ENCODE peak calls at places on chromosomes 3 and 15, in four cellular contexts. X is mesendoderm, G is IMR-90, Y is mesenchymal stem cell. U is an unnamed sample. For H3K4me1, the result is how much of the 10 kb centered on the place peaks cover.

GRCh38 chr15:65519781-65520299 is 2.4 kb upstream of the DPP8 start:
- DNase-seq in X (no peak), G (no peak), Y (no peak), U (no peak)

GRCh38 chr3:51860703-51861665 is at the start of gene IQCF2:
- DNase-seq in X (no peak), G (no peak), Y (no peak), U (no peak)

GRCh38 chr15:61660579-61660978 is 399.7 kb downstream of the VPS13C start:
- DNase-seq in X (no peak), G (peak), Y (no peak), U (no peak)

GRCh38 chr3:76679510-76679909 is 360.4 kb upstream of the ROBO2 start:
- DNase-seq in X (no peak), G (no peak), Y (no peak), U (no peak)

GRCh38 chr15:64284037-64284436 is 71.9 kb downstream of the CSNK1G1 start:
- DNase-seq in X (no peak), G (peak), Y (peak), U (no peak)

GRCh38 chr3:139534444-139534812 is 5.1 kb downstream of the RBP1 start:
- DNase-seq in X (no peak), G (peak), Y (peak), U (no peak)

GRCh38 chr15:64897345-64897985 is 14.2 kb upstream of the ANKDD1A start:
- DNase-seq in X (no peak), G (peak), Y (peak), U (no peak)

GRCh38 chr3:127732303-127732702 is 59.6 kb downstream of the ABTB1 start:
- DNase-seq in X (peak), G (no peak), Y (no peak), U (peak)

GRCh38 chr3:195153121-195153520 is 117.8 kb downstream of the XXYLT1 start:
- DNase-seq in X (peak), G (peak), Y (peak), U (peak)

GRCh38 chr15:70508561-70509281 is 254.6 kb downstream of the UACA start:
- DNase-seq in X (peak), G (peak), Y (peak), U (no peak)

GRCh38 chr3:124576565-124577493 is 153.4 kb upstream of the UMPS start:
- DNase-seq in X (no peak), G (no peak), Y (no peak), U (no peak)

GRCh38 chr15:100763764-100764750 is 115.6 kb upstream of the ALDH1A3 start:
- DNase-seq in X (no peak), G (no peak), Y (no peak), U (no peak)

GRCh38 chr3:137642831-137643230 is 121.3 kb upstream of the SOX14 start:
- DNase-seq in X (peak), G (no peak), Y (no peak), U (no peak)

GRCh38 chr3:140288575-140288974 is 353.6 kb downstream of the CLSTN2 start:
- DNase-seq in X (no peak), G (no peak), Y (no peak), U (no peak)

GRCh38 chr15:72851586-72851985 is 68.0 kb upstream of the ADPGK start:
- DNase-seq in X (no peak), G (no peak), Y (no peak), U (no peak)

GRCh38 chr3:143998266-143998665 is 26.6 kb downstream of the DIPK2A start:
- DNase-seq in X (no peak), G (peak), Y (peak), U (no peak)

GRCh38 chr3:195015021-195015420 is 255.9 kb downstream of the XXYLT1 start:
- DNase-seq in X (no peak), G (no peak), Y (peak), U (no peak)

GRCh38 chr15:25481208-25481862 is 42.5 kb upstream of the UBE3A start:
- DNase-seq in X (peak), G (no peak), Y (no peak), U (peak)

GRCh38 chr3:191290311-191291025 is 38.7 kb upstream of the CCDC50 start:
- DNase-seq in X (no peak), G (no peak), Y (no peak), U (no peak)

GRCh38 chr3:188349276-188349962 is 195.5 kb downstream of the LPP start:
- DNase-seq in X (peak), G (no peak), Y (peak), U (peak)

GRCh38 chr15:52397118-52397517 is 101.5 kb upstream of the MYO5C start:
- DNase-seq in X (no peak), G (no peak), Y (no peak), U (no peak)

GRCh38 chr15:79088426-79089205 is 2.0 kb downstream of the RASGRF1 start:
- DNase-seq in X (no peak), G (no peak), Y (no peak), U (peak)

GRCh38 chr3:107845355-107846281 is 245.2 kb downstream of the CD47 start:
- DNase-seq in X (no peak), G (peak), Y (no peak), U (no peak)

GRCh38 chr3:179068779-179069530 is 2.7 kb downstream of the ZMAT3 start:
- DNase-seq in X (peak), G (peak), Y (peak), U (no peak)

GRCh38 chr3:155019576-155019975 is 60.5 kb upstream of the MME start:
- DNase-seq in X (peak), G (peak), Y (peak), U (no peak)

GRCh38 chr3:59244343-59244742 is 194.5 kb upstream of the CFAP20DC start:
- DNase-seq in X (no peak), G (no peak), Y (no peak), U (no peak)

GRCh38 chr15:67164401-67164791 is 90.1 kb downstream of the AAGAB start:
- DNase-seq in X (no peak), G (no peak), Y (peak), U (no peak)

GRCh38 chr3:30623375-30623774 is 17.0 kb downstream of the TGFBR2 start:
- DNase-seq in X (no peak), G (peak), Y (no peak), U (no peak)

GRCh38 chr3:70247955-70248354 is 64.5 kb downstream of the MDFIC2 start:
- DNase-seq in X (no peak), G (no peak), Y (no peak), U (no peak)

GRCh38 chr3:123332124-123332641 is 116.7 kb downstream of the ADCY5 start:
- DNase-seq in X (peak), G (no peak), Y (no peak), U (no peak)

GRCh38 chr3:8519774-8520448 is 18.3 kb downstream of the LMCD1 start:
- DNase-seq in X (no peak), G (no peak), Y (no peak), U (no peak)

DNA sequence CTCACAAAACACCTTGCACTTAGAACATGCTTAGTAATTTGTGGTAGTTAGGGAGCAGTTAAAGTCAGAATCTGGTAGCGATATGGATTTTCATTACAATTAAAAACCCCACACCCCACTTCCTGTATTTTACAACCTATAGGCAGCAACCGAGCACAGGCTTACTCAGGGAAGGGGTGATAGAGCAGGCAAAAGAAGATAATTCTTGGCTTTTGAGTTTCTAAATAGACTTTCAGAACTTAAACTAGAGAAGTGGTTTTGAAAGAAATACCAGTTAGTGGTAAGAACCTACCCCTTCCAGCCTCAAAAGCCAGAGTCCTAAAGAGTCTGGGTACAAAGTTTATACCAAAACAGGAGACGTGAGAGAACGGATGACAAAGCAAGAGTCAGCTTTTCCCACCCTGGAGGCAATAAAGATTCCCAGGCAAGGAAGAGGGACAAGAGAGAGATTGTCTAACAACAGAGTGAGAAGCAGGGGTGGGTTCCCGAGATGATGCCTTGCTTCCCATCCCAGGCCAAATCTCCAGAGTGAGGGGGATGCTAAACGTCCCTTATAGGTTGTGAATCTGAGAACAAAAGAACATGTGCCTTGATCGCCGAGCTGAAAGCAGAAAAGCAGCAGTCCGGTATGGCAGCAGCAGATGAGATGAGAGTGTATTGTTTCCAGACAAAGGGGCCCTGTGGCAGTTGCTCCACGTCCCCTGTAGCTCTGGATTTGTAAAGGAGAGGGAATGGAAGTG is 36.9 kb downstream of the KLHL6 start:
- DNase-seq in X (peak), G (no peak), Y (no peak), U (no peak)
- H3K4me1 ChIP-seq in X (under half), G (under half), Y (under half), U (under half)

GRCh38 chr15:68285243-68285980 is 7.9 kb downstream of the FEM1B start:
- DNase-seq in X (no peak), G (no peak), Y (no peak), U (no peak)
- H3K4me2 ChIP-seq in X (no peak), G (no peak), Y (no peak), U (no peak)

GRCh38 chr3:41794748-41795589 is 166.9 kb downstream of the ULK4 start:
- DNase-seq in X (no peak), G (no peak), Y (no peak), U (no peak)

DNA sequence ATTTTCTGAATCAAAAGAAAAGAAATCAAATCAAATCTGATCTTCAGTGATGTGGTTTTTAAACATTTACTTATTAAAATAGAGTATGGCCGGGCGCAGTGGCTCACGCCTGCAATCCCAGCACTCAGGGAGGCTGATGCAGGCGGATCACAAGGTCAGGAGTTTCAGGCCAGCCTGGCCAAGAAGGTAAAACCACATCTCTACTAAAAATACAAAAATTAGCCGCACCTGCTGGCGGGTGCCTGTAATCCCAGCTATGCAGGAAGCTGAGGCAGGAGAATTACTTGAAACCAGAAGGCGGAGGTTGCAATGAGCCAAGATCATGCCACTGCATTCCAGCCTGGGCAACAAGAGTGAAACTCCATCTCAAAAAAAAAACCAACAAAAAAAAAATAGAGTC is 169.1 kb downstream of the ULK4 start:
- DNase-seq in X (no peak), G (no peak), Y (no peak), U (no peak)
- H4K8ac ChIP-seq in X (no peak), G (no peak), Y (no peak), U (no peak)

DNA sequence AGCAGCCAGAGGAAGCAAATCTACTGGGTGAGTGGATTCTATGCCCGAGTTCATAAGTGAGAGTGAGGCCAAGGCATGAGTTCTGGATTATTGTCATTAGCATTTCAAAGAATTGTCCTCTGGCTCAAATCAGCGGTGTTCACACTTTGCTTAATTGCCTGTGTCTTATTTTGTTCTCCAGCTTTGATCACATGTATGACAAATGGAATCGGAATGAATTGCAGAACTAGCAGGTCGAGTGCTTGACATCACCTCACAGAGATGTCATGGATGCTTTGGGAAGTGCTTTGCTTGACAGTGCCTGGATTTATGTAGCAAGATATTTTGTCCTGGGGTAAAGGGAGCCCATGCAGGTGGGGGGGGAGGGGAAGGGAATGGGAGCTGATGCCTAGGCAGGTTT is 68.0 kb downstream of the SH3GL3 start:
- DNase-seq in X (peak), G (no peak), Y (no peak), U (no peak)
- H3K4me1 ChIP-seq in X (under half), G (under half), Y (under half), U (under half)

GRCh38 chr3:174156200-174156599 is 702.9 kb upstream of the NAALADL2 start:
- DNase-seq in X (no peak), G (no peak), Y (no peak), U (no peak)
- H3K4me2 ChIP-seq in X (no peak), G (no peak), Y (peak), U (no peak)

GRCh38 chr3:32868719-32869512 is 51.1 kb downstream of the TRIM71 start:
- DNase-seq in X (no peak), G (no peak), Y (no peak), U (no peak)
- H4K8ac ChIP-seq in X (no peak), G (no peak), Y (no peak), U (no peak)

DNA sequence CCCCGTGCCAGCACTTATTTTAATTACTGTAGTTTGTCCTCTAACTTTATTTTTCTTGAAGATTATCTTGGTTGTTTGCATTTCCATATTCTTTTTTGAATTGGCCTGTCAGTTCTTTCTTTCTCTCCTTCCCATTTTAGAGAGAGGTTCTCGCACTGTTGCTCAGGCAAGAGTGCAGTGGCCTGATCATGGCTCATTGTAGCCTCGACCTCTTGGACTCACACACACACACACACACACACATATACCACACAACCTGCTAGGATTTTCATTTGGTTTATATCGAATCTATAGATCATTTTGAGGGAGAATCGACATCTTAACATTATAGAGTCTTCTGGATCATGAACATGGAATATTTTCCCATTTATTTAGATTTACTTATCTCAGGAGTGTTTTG is 8.7 kb downstream of the FEM1B start:
- DNase-seq in X (no peak), G (no peak), Y (no peak), U (no peak)
- H3K4me1 ChIP-seq in X (under half), G (under half), Y (under half), U (under half)

U was measured in H9.